ENCODE peak calls at places on chromosomes 16 and 17, in seven cellular contexts. One of them, this sample, is unnamed.

GRCh38 chr17:18185391-18185790 is 1.8 kb downstream of the ALKBH5 start:
- DNase-seq in fibroblast of mammary gland: peak
- DNase-seq in tibial artery: no peak
- DNase-seq in uterus: no peak
- DNase-seq in Caco-2: no peak
- DNase-seq in AG09309: no peak
- DNase-seq in right atrium auricular region: no peak
- DNase-seq in this sample: no peak

GRCh38 chr17:78138204-78139060 is 7.8 kb upstream of the C17orf99 start:
- DNase-seq in fibroblast of mammary gland: no peak
- DNase-seq in tibial artery: no peak
- DNase-seq in uterus: no peak
- DNase-seq in Caco-2: no peak
- DNase-seq in AG09309: no peak
- DNase-seq in right atrium auricular region: no peak
- DNase-seq in this sample: no peak

GRCh38 chr17:31841850-31842415 is 17.1 kb downstream of the COPRS start:
- DNase-seq in fibroblast of mammary gland: no peak
- DNase-seq in tibial artery: no peak
- DNase-seq in uterus: no peak
- DNase-seq in Caco-2: no peak
- DNase-seq in AG09309: no peak
- DNase-seq in right atrium auricular region: no peak
- DNase-seq in this sample: no peak

GRCh38 chr16:87835882-87836331 is 33.4 kb downstream of the SLC7A5 start:
- DNase-seq in fibroblast of mammary gland: no peak
- DNase-seq in tibial artery: no peak
- DNase-seq in uterus: no peak
- DNase-seq in Caco-2: no peak
- DNase-seq in AG09309: no peak
- DNase-seq in right atrium auricular region: no peak
- DNase-seq in this sample: no peak

GRCh38 chr16:88023786-88024185 is 72.6 kb downstream of the BANP start:
- DNase-seq in fibroblast of mammary gland: no peak
- DNase-seq in tibial artery: peak
- DNase-seq in uterus: peak
- DNase-seq in Caco-2: no peak
- DNase-seq in AG09309: no peak
- DNase-seq in right atrium auricular region: no peak
- DNase-seq in this sample: no peak

GRCh38 chr16:75695708-75696107 is 5.6 kb downstream of the DUXB start:
- DNase-seq in fibroblast of mammary gland: peak
- DNase-seq in tibial artery: no peak
- DNase-seq in uterus: no peak
- DNase-seq in Caco-2: no peak
- DNase-seq in AG09309: no peak
- DNase-seq in right atrium auricular region: no peak
- DNase-seq in this sample: no peak

GRCh38 chr16:9845661-9846361 is 336.4 kb downstream of the GRIN2A start:
- DNase-seq in fibroblast of mammary gland: peak
- DNase-seq in tibial artery: no peak
- DNase-seq in uterus: no peak
- DNase-seq in Caco-2: no peak
- DNase-seq in AG09309: no peak
- DNase-seq in right atrium auricular region: no peak
- DNase-seq in this sample: no peak

GRCh38 chr17:17181666-17182600 is 24.2 kb downstream of the PLD6 start:
- DNase-seq in fibroblast of mammary gland: no peak
- DNase-seq in tibial artery: no peak
- DNase-seq in uterus: no peak
- DNase-seq in Caco-2: no peak
- DNase-seq in AG09309: no peak
- DNase-seq in right atrium auricular region: no peak
- DNase-seq in this sample: no peak

DNA sequence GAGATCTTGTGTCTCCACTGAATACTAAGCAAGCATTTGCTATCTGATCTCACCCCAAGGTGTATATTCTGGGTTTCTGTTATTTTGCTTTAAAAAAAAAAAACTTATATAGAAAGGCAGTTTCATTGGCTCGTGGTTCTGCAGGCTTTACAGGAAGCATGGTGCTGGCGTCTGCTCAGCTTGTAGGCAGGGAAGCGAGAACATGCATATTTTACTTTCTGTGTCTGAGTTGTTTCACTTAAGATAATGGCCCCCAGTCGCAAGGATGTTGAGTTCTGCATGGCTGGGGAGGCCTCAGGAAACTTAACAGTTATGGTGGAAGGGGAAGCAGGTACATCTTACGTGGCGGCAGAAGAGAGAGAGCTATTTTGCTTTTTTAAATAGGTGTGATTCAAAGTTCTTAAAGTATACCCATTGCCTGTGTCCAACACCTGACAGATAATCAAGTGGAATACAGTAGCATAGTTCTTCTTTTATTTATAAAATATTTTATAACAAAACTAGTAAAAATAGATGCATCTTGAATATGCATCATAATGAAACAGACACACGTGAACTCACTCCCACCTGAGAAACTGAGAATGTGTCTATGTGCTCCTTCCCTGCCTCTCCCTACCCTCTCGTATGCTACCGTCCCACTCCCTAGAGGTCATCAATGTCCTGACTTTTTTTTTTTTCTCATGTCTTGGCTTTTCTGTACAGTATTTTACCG is 15.4 kb upstream of the ARHGAP17 start:
- DNase-seq in fibroblast of mammary gland: no peak
- DNase-seq in tibial artery: no peak
- DNase-seq in uterus: no peak
- DNase-seq in Caco-2: no peak
- DNase-seq in AG09309: no peak
- DNase-seq in right atrium auricular region: no peak
- DNase-seq in this sample: no peak
- H3K4me3 ChIP-seq in fibroblast of mammary gland: no peak
- H3K4me3 ChIP-seq in tibial artery: peak
- H3K4me3 ChIP-seq in uterus: no peak
- H3K4me3 ChIP-seq in Caco-2: no peak
- H3K4me3 ChIP-seq in AG09309: no peak
- H3K4me3 ChIP-seq in right atrium auricular region: no peak
- H3K4me3 ChIP-seq in this sample: no peak

GRCh38 chr17:76707985-76708807 is 2.6 kb downstream of the MXRA7 start:
- DNase-seq in fibroblast of mammary gland: peak
- DNase-seq in tibial artery: no peak
- DNase-seq in uterus: no peak
- DNase-seq in Caco-2: no peak
- DNase-seq in AG09309: no peak
- DNase-seq in right atrium auricular region: no peak
- DNase-seq in this sample: no peak
- TF ChIP-seq CTCF in fibroblast of mammary gland: peak
- TF ChIP-seq CTCF in tibial artery: peak
- TF ChIP-seq CTCF in uterus: no peak
- TF ChIP-seq CTCF in Caco-2: no peak
- TF ChIP-seq CTCF in AG09309: peak
- TF ChIP-seq CTCF in right atrium auricular region: peak
- TF ChIP-seq CTCF in this sample: peak

GRCh38 chr17:75046583-75047289 is at the start of the genes ATP5PD and KCTD2:
- DNase-seq in fibroblast of mammary gland: peak
- DNase-seq in tibial artery: peak
- DNase-seq in uterus: peak
- DNase-seq in Caco-2: peak
- DNase-seq in AG09309: peak
- DNase-seq in right atrium auricular region: peak
- DNase-seq in this sample: peak

GRCh38 chr17:75051941-75052340 is 4.9 kb downstream of the KCTD2 start:
- DNase-seq in fibroblast of mammary gland: no peak
- DNase-seq in tibial artery: peak
- DNase-seq in uterus: no peak
- DNase-seq in Caco-2: no peak
- DNase-seq in AG09309: no peak
- DNase-seq in right atrium auricular region: no peak
- DNase-seq in this sample: no peak

GRCh38 chr17:75048396-75048933 is 1.4 kb downstream of the KCTD2 start:
- DNase-seq in fibroblast of mammary gland: peak
- DNase-seq in tibial artery: peak
- DNase-seq in uterus: no peak
- DNase-seq in Caco-2: no peak
- DNase-seq in AG09309: no peak
- DNase-seq in right atrium auricular region: no peak
- DNase-seq in this sample: no peak

GRCh38 chr17:75047398-75048098 is 523 bp downstream of the KCTD2 start:
- DNase-seq in fibroblast of mammary gland: no peak
- DNase-seq in tibial artery: peak
- DNase-seq in uterus: peak
- DNase-seq in Caco-2: peak
- DNase-seq in AG09309: no peak
- DNase-seq in right atrium auricular region: no peak
- DNase-seq in this sample: no peak

DNA sequence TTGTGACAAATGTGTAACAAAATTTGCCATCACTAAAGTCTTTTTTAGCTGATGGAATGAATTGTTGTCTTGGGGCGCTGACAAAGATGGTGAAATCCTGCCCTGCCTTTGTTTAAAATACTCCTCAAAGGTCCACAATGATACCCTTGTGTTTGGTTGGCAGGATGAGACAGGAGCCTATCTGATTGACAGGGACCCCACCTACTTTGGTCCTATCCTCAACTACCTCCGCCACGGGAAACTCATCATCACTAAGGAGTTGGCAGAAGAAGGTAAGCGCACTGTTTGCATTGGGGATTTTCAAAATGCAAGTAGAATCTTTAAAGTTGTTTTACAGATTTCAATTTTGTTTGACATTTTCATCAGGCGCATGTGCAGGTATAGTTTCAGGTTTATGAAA is 2.0 kb downstream of the KCTD2 start:
- DNase-seq in fibroblast of mammary gland: no peak
- DNase-seq in tibial artery: no peak
- DNase-seq in uterus: no peak
- DNase-seq in Caco-2: no peak
- DNase-seq in AG09309: no peak
- DNase-seq in right atrium auricular region: no peak
- DNase-seq in this sample: no peak
- H3K4me3 ChIP-seq in fibroblast of mammary gland: no peak
- H3K4me3 ChIP-seq in tibial artery: no peak
- H3K4me3 ChIP-seq in uterus: no peak
- H3K4me3 ChIP-seq in Caco-2: no peak
- H3K4me3 ChIP-seq in AG09309: no peak
- H3K4me3 ChIP-seq in right atrium auricular region: no peak
- H3K4me3 ChIP-seq in this sample: no peak

GRCh38 chr16:46949216-46949892 is 24.1 kb downstream of the DNAJA2 start:
- DNase-seq in fibroblast of mammary gland: no peak
- DNase-seq in tibial artery: no peak
- DNase-seq in uterus: no peak
- DNase-seq in Caco-2: no peak
- DNase-seq in AG09309: no peak
- DNase-seq in right atrium auricular region: no peak
- DNase-seq in this sample: no peak

GRCh38 chr16:46948548-46949166 is 24.8 kb downstream of the DNAJA2 start:
- DNase-seq in fibroblast of mammary gland: no peak
- DNase-seq in tibial artery: no peak
- DNase-seq in uterus: no peak
- DNase-seq in Caco-2: no peak
- DNase-seq in AG09309: no peak
- DNase-seq in right atrium auricular region: no peak
- DNase-seq in this sample: no peak

GRCh38 chr16:46950009-46950408 is 23.5 kb downstream of the DNAJA2 start:
- DNase-seq in fibroblast of mammary gland: no peak
- DNase-seq in tibial artery: no peak
- DNase-seq in uterus: no peak
- DNase-seq in Caco-2: no peak
- DNase-seq in AG09309: no peak
- DNase-seq in right atrium auricular region: no peak
- DNase-seq in this sample: no peak

GRCh38 chr16:46947900-46948547 is 25.4 kb downstream of the DNAJA2 start:
- DNase-seq in fibroblast of mammary gland: peak
- DNase-seq in tibial artery: no peak
- DNase-seq in uterus: no peak
- DNase-seq in Caco-2: no peak
- DNase-seq in AG09309: no peak
- DNase-seq in right atrium auricular region: no peak
- DNase-seq in this sample: peak
- TF ChIP-seq CTCF in fibroblast of mammary gland: peak
- TF ChIP-seq CTCF in tibial artery: no peak
- TF ChIP-seq CTCF in uterus: peak
- TF ChIP-seq CTCF in Caco-2: peak
- TF ChIP-seq CTCF in AG09309: peak
- TF ChIP-seq CTCF in right atrium auricular region: no peak
- TF ChIP-seq CTCF in this sample: peak

DNA sequence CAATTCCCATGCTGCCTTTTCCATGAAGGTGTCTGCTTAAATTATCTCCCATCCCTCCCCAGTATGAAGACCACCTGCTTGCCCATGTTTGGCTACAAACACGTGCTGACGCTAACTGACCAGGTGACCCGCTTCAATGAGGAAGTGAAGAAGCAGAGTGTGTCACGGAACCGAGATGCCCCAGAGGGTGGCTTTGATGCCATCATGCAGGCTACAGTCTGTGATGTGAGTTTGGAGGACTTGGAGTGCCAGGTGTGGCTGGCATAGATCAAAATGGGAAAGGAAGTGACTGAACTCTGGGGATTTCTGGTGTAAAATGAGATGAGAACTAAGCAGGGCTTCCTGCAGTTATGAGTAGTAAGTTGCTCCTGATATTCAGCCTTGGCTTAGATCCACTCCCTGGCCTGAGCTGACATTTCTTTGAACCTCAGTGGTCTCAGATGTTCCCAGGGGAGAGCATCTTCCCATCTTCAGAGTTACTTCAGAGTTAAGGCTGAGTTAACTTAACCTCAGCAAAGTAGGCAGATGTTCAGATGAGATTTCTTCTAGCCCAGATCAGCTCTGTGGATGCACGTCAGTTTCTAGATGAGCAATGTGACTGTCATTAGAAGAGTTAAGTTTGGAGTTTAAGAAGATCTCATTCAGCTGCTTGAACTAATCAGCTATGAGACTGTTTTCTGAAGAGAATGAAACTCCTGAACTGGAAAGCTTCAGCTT is 32.7 kb downstream of the ITGB3 start:
- DNase-seq in fibroblast of mammary gland: peak
- DNase-seq in tibial artery: no peak
- DNase-seq in uterus: no peak
- DNase-seq in Caco-2: no peak
- DNase-seq in AG09309: no peak
- DNase-seq in right atrium auricular region: no peak
- DNase-seq in this sample: no peak
- H3K4me3 ChIP-seq in fibroblast of mammary gland: no peak
- H3K4me3 ChIP-seq in tibial artery: no peak
- H3K4me3 ChIP-seq in uterus: no peak
- H3K4me3 ChIP-seq in Caco-2: no peak
- H3K4me3 ChIP-seq in AG09309: no peak
- H3K4me3 ChIP-seq in right atrium auricular region: no peak
- H3K4me3 ChIP-seq in this sample: no peak

This sample was measured in astrocyte of the cerebellum.